ENCODE peak calls at places on chromosomes 1 and 21, in six cellular contexts. Z is A549, T is uterus, A is suprapubic skin, B is body of pancreas, H is thyroid gland. O is an unnamed sample.

GRCh38 chr1:19468397-19468956 is 16.9 kb downstream of the CAPZB start:
- DNase-seq in Z (peak; percentile 58), T (no peak), A (no peak), B (peak; percentile 36), H (no peak), O (peak; percentile 46)

GRCh38 chr21:14361958-14362357 is 21.0 kb downstream of the HSPA13 start:
- DNase-seq in Z (no peak), T (no peak), A (no peak), B (no peak), H (no peak), O (no peak)

GRCh38 chr21:14452031-14452778 is 69.3 kb upstream of the HSPA13 start:
- DNase-seq in Z (no peak), T (no peak), A (no peak), B (no peak), H (no peak), O (no peak)

GRCh38 chr1:1136547-1137230 is 20.8 kb upstream of the C1orf159 start:
- DNase-seq in Z (no peak), T (no peak), A (no peak), B (peak; percentile 40), H (no peak), O (no peak)

GRCh38 chr1:203672354-203672753 is 45.7 kb downstream of the ATP2B4 start:
- DNase-seq in Z (no peak), T (peak; percentile 71), A (no peak), B (peak; percentile 81), H (peak; percentile 66), O (peak; percentile 40)

GRCh38 chr1:216614011-216614934 is 109.0 kb downstream of the ESRRG start:
- DNase-seq in Z (no peak), T (no peak), A (no peak), B (no peak), H (no peak), O (no peak)

GRCh38 chr1:55937840-55938375 is 641.5 kb downstream of the PLPP3 start:
- DNase-seq in Z (no peak), T (no peak), A (no peak), B (no peak), H (no peak), O (no peak)

GRCh38 chr1:153563339-153563952 is 2.2 kb downstream of the S100A2 start:
- DNase-seq in Z (no peak), T (peak; percentile 12), A (no peak), B (no peak), H (no peak), O (no peak)

GRCh38 chr1:208184993-208185703 is 59.0 kb downstream of the PLXNA2 start:
- DNase-seq in Z (no peak), T (no peak), A (no peak), B (no peak), H (peak; percentile 28), O (no peak)

GRCh38 chr1:67630438-67631045 is 54.5 kb upstream of the GADD45A start:
- DNase-seq in Z (no peak), T (no peak), A (no peak), B (no peak), H (no peak), O (no peak)

GRCh38 chr1:184143449-184143848 is 91.9 kb downstream of the TSEN15 start:
- DNase-seq in Z (no peak), T (no peak), A (no peak), B (no peak), H (peak; percentile 39), O (no peak)

GRCh38 chr1:200872446-200873115 is at the start of gene GPR25:
- DNase-seq in Z (no peak), T (no peak), A (no peak), B (no peak), H (no peak), O (no peak)
- TF ChIP-seq POLR2A in Z (no peak), T (no peak), A (no peak), B (no peak), H (no peak), O (no peak)

GRCh38 chr1:234960722-234961467 is 167.7 kb downstream of the TOMM20 start:
- DNase-seq in Z (peak; percentile 97), T (no peak), A (peak; percentile 73), B (peak; percentile 78), H (no peak), O (no peak)
- H3K27ac ChIP-seq in Z (peak overlapping the region; percentile 93), T (peak overlapping the region; percentile 78), A (peak overlapping the region; percentile 4), B (peak overlapping the region; percentile 94), H (peak overlapping the region; percentile 92), O (peak overlapping the region; percentile 92)

GRCh38 chr1:209924386-209924785 is 13.6 kb upstream of the SYT14 start:
- DNase-seq in Z (no peak), T (no peak), A (no peak), B (no peak), H (no peak), O (no peak)

GRCh38 chr1:209927466-209927865 is 10.6 kb upstream of the SYT14 start:
- DNase-seq in Z (no peak), T (no peak), A (no peak), B (no peak), H (no peak), O (no peak)

GRCh38 chr1:209929751-209930150 is 8.3 kb upstream of the SYT14 start:
- DNase-seq in Z (no peak), T (no peak), A (no peak), B (no peak), H (no peak), O (no peak)

GRCh38 chr1:209931141-209931540 is 6.9 kb upstream of the SYT14 start:
- DNase-seq in Z (no peak), T (no peak), A (no peak), B (no peak), H (no peak), O (no peak)

GRCh38 chr1:209926045-209926444 is 12.0 kb upstream of the SYT14 start:
- DNase-seq in Z (no peak), T (no peak), A (no peak), B (no peak), H (peak; percentile 60), O (no peak)
- TF ChIP-seq POLR2A in Z (no peak), T (no peak), A (no peak), B (no peak), H (no peak), O (no peak)

GRCh38 chr1:246698466-246699094 is 25.6 kb upstream of the SCCPDH start:
- DNase-seq in Z (no peak), T (no peak), A (peak; percentile 63), B (no peak), H (no peak), O (no peak)

GRCh38 chr1:246708166-246708565 is 16.0 kb upstream of the SCCPDH start:
- DNase-seq in Z (no peak), T (no peak), A (no peak), B (no peak), H (no peak), O (no peak)

GRCh38 chr1:246705368-246705767 is 18.8 kb upstream of the SCCPDH start:
- DNase-seq in Z (peak; percentile 56), T (no peak), A (no peak), B (no peak), H (no peak), O (no peak)

GRCh38 chr1:246699095-246699735 is 25.0 kb upstream of the SCCPDH start:
- DNase-seq in Z (peak; percentile 91), T (peak; percentile 81), A (peak; percentile 89), B (peak; percentile 92), H (peak; percentile 85), O (peak; percentile 96)

DNA sequence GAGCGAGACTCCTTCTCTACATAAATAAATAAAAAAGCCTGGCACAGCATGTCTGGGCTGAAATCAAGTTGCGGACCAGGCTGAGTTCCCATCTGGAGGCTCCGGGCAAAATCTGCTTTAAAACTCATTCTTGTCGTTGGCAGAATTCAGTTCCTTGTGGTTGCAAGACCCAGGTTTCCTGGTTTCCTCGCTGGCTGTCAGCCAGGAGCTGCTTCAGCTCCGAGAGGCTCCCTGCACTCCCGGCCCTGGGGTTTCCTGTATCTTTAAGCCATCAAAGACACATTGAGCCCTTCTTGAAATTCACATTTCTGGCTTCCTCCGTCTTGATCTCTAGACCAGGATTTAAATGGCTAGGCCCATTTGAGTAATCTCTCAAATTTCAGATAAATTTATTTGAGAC is 20.6 kb upstream of the SCCPDH start:
- DNase-seq in Z (no peak), T (no peak), A (no peak), B (peak; percentile 31), H (no peak), O (no peak)
- H3K27ac ChIP-seq in Z (no peak overlapping the region), T (no peak overlapping the region), A (no peak overlapping the region), B (no peak overlapping the region), H (no peak overlapping the region), O (no peak overlapping the region)

DNA sequence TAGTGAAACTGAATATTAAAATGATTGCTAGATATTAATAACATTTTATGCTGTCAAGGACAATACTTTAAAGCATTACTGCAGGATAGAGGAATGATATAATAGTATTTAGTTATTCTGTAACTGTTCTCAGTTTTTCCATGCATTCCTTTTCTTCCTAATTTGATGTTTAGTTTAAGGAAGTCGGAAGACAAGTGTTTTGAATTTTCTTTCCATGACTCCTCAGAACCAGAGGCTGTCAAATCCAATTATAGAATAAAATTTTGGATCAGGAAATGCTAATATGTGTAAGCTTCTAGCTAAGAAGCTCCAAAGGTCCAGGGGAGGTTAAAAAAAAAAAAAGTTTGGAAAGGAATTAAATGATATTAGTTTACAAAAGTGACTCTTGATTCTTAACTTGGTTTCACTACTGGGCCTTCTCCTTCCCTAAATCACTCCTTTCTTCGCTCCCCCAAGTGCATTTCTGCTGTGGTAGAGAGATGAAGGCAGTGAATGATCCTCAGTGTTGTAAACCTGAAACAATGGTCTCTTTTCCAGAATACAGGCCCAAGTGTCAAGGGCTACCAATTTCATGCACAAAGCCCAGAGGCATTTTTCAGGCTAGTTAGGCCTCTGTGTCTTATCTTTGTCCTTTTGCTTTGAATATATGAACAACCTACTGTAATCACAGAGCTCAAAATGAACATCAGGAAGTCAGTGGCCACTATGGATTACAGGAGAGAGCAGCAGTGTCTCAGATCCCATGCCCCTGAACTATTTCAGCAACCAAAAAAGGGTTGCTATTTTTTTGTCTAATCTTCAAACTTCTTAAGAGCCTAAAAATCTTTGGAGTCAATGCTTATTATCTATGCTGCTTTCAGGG is 6.2 kb downstream of the ADSS2 start:
- DNase-seq in Z (no peak), T (no peak), A (no peak), B (no peak), H (no peak), O (no peak)
- TF ChIP-seq POLR2A in Z (no peak), T (no peak), A (no peak), B (no peak), H (no peak), O (no peak)

GRCh38 chr21:42740405-42740909 is 87.0 kb downstream of the PDE9A start:
- DNase-seq in Z (no peak), T (no peak), A (no peak), B (no peak), H (no peak), O (no peak)

GRCh38 chr21:42737969-42738590 is 84.7 kb downstream of the PDE9A start:
- DNase-seq in Z (no peak), T (peak; percentile 53), A (no peak), B (peak; percentile 43), H (peak; percentile 34), O (peak; percentile 22)

GRCh38 chr21:42739061-42739931 is 85.9 kb downstream of the PDE9A start:
- DNase-seq in Z (no peak), T (no peak), A (no peak), B (no peak), H (no peak), O (no peak)

GRCh38 chr21:42744520-42745445 is 91.4 kb downstream of the PDE9A start:
- DNase-seq in Z (no peak), T (no peak), A (no peak), B (no peak), H (no peak), O (no peak)

DNA sequence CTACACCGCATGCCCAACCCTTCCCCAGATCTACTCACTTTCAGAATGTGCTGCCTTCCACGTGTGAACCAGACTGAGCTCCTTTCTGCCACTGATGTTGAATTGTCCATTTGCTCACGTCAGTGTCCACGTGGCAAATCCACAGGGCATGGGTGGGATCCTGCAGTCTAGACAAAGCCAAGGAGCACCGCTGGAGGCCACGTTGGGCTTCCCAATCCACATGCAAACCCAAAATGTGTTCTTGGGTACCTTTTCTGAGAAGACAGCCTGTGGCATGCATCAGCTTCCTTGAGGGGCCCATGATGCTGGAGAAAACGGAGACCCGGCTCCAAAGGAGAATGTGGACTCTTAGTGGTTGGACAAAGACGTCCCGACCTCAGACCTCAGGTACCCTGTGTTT is 87.6 kb downstream of the PDE9A start:
- DNase-seq in Z (no peak), T (no peak), A (no peak), B (no peak), H (no peak), O (no peak)
- H3K27ac ChIP-seq in Z (no peak overlapping the region), T (no peak overlapping the region), A (peak overlapping the region; percentile 19), B (no peak overlapping the region), H (no peak overlapping the region), O (no peak overlapping the region)

O was measured in adrenal gland.